ENCODE peak calls at places on chromosomes 3 and 15, in seven cellular contexts. One of them, this sample, is unnamed.

GRCh38 chr3:50322386-50323091 is at the start of gene HYAL2:
- DNase-seq in IMR-90: no peak
- DNase-seq in trophoblast cell: no peak
- DNase-seq in H9: peak
- DNase-seq in mesenchymal stem cell: no peak
- DNase-seq in mesendoderm: peak
- DNase-seq in neuronal stem cell: no peak
- DNase-seq in this sample: no peak

GRCh38 chr15:70203981-70204560 is 106.4 kb upstream of the TLE3 start:
- DNase-seq in IMR-90: no peak
- DNase-seq in neuronal stem cell: no peak
- DNase-seq in trophoblast cell: peak
- DNase-seq in mesenchymal stem cell: no peak
- DNase-seq in mesendoderm: peak
- DNase-seq in H9: no peak
- DNase-seq in this sample: no peak

GRCh38 chr15:40323239-40323952 is at the start of gene INAFM2:
- DNase-seq in mesendoderm: peak
- DNase-seq in trophoblast cell: peak
- DNase-seq in neuronal stem cell: peak
- DNase-seq in IMR-90: peak
- DNase-seq in mesenchymal stem cell: peak
- DNase-seq in H9: peak
- DNase-seq in this sample: peak

GRCh38 chr3:187696036-187696435 is 6.3 kb downstream of the RTP2 start:
- DNase-seq in mesendoderm: no peak
- DNase-seq in mesenchymal stem cell: no peak
- DNase-seq in trophoblast cell: peak
- DNase-seq in H9: no peak
- DNase-seq in neuronal stem cell: no peak
- DNase-seq in IMR-90: no peak
- DNase-seq in this sample: no peak

GRCh38 chr15:89835190-89835564 is 20.5 kb upstream of the ANPEP start:
- DNase-seq in mesenchymal stem cell: no peak
- DNase-seq in mesendoderm: no peak
- DNase-seq in H9: no peak
- DNase-seq in IMR-90: no peak
- DNase-seq in neuronal stem cell: no peak
- DNase-seq in trophoblast cell: no peak
- DNase-seq in this sample: no peak

GRCh38 chr3:158717576-158717975 is 14.7 kb downstream of the RARRES1 start:
- DNase-seq in mesenchymal stem cell: no peak
- DNase-seq in mesendoderm: no peak
- DNase-seq in H9: no peak
- DNase-seq in trophoblast cell: no peak
- DNase-seq in IMR-90: no peak
- DNase-seq in neuronal stem cell: no peak
- DNase-seq in this sample: no peak

GRCh38 chr15:65249641-65250040 is 37.0 kb downstream of the PARP16 start:
- DNase-seq in trophoblast cell: no peak
- DNase-seq in neuronal stem cell: no peak
- DNase-seq in IMR-90: peak
- DNase-seq in mesendoderm: no peak
- DNase-seq in H9: no peak
- DNase-seq in mesenchymal stem cell: no peak
- DNase-seq in this sample: no peak

GRCh38 chr15:96345560-96346389 is 15.3 kb downstream of the NR2F2 start:
- DNase-seq in H9: peak
- DNase-seq in neuronal stem cell: no peak
- DNase-seq in IMR-90: peak
- DNase-seq in mesenchymal stem cell: peak
- DNase-seq in mesendoderm: peak
- DNase-seq in trophoblast cell: no peak
- DNase-seq in this sample: no peak

GRCh38 chr15:41796457-41796856 is 22.2 kb downstream of the MAPKBP1 start:
- DNase-seq in trophoblast cell: peak
- DNase-seq in IMR-90: peak
- DNase-seq in neuronal stem cell: no peak
- DNase-seq in H9: no peak
- DNase-seq in mesenchymal stem cell: no peak
- DNase-seq in mesendoderm: no peak
- DNase-seq in this sample: no peak

GRCh38 chr3:113764698-113765097 is 17.9 kb downstream of the ATP6V1A start:
- DNase-seq in IMR-90: no peak
- DNase-seq in mesenchymal stem cell: no peak
- DNase-seq in H9: no peak
- DNase-seq in neuronal stem cell: no peak
- DNase-seq in mesendoderm: peak
- DNase-seq in trophoblast cell: no peak
- DNase-seq in this sample: no peak

GRCh38 chr3:143998266-143998665 is 26.6 kb downstream of the DIPK2A start:
- DNase-seq in mesenchymal stem cell: peak
- DNase-seq in H9: no peak
- DNase-seq in mesendoderm: no peak
- DNase-seq in trophoblast cell: peak
- DNase-seq in neuronal stem cell: no peak
- DNase-seq in IMR-90: peak
- DNase-seq in this sample: no peak

GRCh38 chr3:40313975-40314860 is 4.7 kb downstream of the EIF1B start:
- DNase-seq in IMR-90: no peak
- DNase-seq in H9: no peak
- DNase-seq in neuronal stem cell: no peak
- DNase-seq in mesendoderm: no peak
- DNase-seq in trophoblast cell: no peak
- DNase-seq in mesenchymal stem cell: no peak
- DNase-seq in this sample: no peak

GRCh38 chr3:59809016-59809415 is 759.2 kb upstream of the CFAP20DC start:
- DNase-seq in mesendoderm: peak
- DNase-seq in H9: no peak
- DNase-seq in IMR-90: peak
- DNase-seq in neuronal stem cell: no peak
- DNase-seq in mesenchymal stem cell: peak
- DNase-seq in trophoblast cell: no peak
- DNase-seq in this sample: no peak

GRCh38 chr3:157071744-157072525 is 88.0 kb downstream of the CCNL1 start:
- DNase-seq in IMR-90: no peak
- DNase-seq in H9: no peak
- DNase-seq in mesenchymal stem cell: no peak
- DNase-seq in mesendoderm: no peak
- DNase-seq in trophoblast cell: no peak
- DNase-seq in neuronal stem cell: no peak
- DNase-seq in this sample: no peak

GRCh38 chr15:23566070-23567050 is 886 bp downstream of the MKRN3 start:
- DNase-seq in mesenchymal stem cell: no peak
- DNase-seq in mesendoderm: no peak
- DNase-seq in neuronal stem cell: no peak
- DNase-seq in H9: no peak
- DNase-seq in IMR-90: no peak
- DNase-seq in trophoblast cell: peak
- DNase-seq in this sample: no peak

GRCh38 chr3:64900916-64901903 is 213.4 kb upstream of the ADAMTS9 start:
- DNase-seq in trophoblast cell: no peak
- DNase-seq in IMR-90: peak
- DNase-seq in mesenchymal stem cell: no peak
- DNase-seq in H9: no peak
- DNase-seq in neuronal stem cell: no peak
- DNase-seq in mesendoderm: no peak
- DNase-seq in this sample: no peak

GRCh38 chr3:65751123-65751700 is 287.5 kb downstream of the MAGI1 start:
- DNase-seq in IMR-90: peak
- DNase-seq in H9: peak
- DNase-seq in mesenchymal stem cell: peak
- DNase-seq in mesendoderm: peak
- DNase-seq in neuronal stem cell: peak
- DNase-seq in trophoblast cell: no peak
- DNase-seq in this sample: peak

DNA sequence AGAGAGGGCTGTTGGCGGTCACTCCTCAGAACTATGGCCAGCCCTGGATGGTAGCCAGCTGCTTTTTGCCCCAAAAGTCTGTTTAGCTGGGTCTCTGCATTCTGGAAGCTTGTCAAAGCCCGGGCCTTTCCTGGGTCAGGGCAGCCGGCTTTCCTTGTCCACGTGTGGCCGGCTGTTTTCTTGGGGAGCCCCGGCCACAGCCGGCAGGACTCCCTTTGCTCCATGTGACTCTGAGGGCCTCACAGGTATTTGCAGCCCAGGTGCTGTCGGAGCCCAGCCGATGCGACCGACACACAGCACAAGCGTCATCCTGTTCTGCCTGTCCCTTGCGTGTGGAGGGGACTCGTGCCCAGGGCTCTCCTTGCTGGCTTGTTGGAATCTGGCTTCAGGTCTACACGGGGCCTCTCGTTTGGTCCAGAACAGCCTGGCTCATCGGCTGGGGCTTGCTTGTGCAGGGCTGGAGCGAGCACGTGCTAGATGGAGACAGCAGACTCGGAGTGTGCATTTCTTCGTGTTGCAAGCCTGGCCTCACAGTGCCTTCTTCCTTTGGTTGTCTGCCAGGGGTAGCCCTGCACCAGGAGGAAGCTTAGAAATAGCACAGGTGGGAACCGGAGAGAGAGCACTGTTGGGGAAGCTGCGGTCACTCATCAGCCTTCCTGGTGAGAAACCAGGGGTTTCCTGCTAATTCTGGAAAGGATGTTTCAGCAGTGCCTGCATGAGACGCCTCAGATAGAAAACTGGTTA is 51.4 kb downstream of the PGPEP1L start:
- DNase-seq in mesendoderm: no peak
- DNase-seq in mesenchymal stem cell: no peak
- DNase-seq in trophoblast cell: no peak
- DNase-seq in neuronal stem cell: no peak
- DNase-seq in IMR-90: no peak
- DNase-seq in H9: no peak
- DNase-seq in this sample: no peak
- H2BK120ac ChIP-seq in mesendoderm: no peak
- H2BK120ac ChIP-seq in mesenchymal stem cell: no peak
- H2BK120ac ChIP-seq in trophoblast cell: no peak
- H2BK120ac ChIP-seq in neuronal stem cell: no peak
- H2BK120ac ChIP-seq in IMR-90: peak
- H2BK120ac ChIP-seq in H9: no peak
- H2BK120ac ChIP-seq in this sample: no peak

DNA sequence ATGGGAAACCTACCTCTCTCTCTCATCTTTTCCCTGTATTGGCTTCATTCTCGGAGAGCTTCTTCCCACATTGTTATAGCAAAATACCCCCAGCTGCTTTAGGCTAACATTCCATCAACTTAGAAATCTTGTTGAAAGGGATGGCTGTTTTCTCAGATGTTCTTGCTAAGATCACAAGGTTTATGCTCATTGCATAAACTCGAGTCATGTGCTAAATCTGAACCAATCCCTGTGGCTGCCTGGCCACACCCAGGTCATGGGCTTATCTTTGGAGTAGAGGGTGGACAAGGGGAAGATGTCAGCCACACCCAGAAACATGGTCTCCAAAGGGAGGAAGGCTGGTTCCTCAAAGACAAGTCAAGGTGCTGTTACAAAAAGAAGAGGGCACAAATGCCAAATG is 150.6 kb upstream of the UMPS start:
- DNase-seq in IMR-90: no peak
- DNase-seq in mesendoderm: no peak
- DNase-seq in H9: no peak
- DNase-seq in neuronal stem cell: no peak
- DNase-seq in trophoblast cell: no peak
- DNase-seq in mesenchymal stem cell: no peak
- DNase-seq in this sample: no peak
- H2BK120ac ChIP-seq in IMR-90: no peak
- H2BK120ac ChIP-seq in mesendoderm: no peak
- H2BK120ac ChIP-seq in H9: no peak
- H2BK120ac ChIP-seq in neuronal stem cell: no peak
- H2BK120ac ChIP-seq in trophoblast cell: no peak
- H2BK120ac ChIP-seq in mesenchymal stem cell: no peak
- H2BK120ac ChIP-seq in this sample: no peak

GRCh38 chr3:69210068-69210730 is 87.8 kb upstream of the LMOD3 start:
- DNase-seq in neuronal stem cell: no peak
- DNase-seq in trophoblast cell: no peak
- DNase-seq in H9: no peak
- DNase-seq in mesenchymal stem cell: no peak
- DNase-seq in mesendoderm: no peak
- DNase-seq in IMR-90: no peak
- DNase-seq in this sample: no peak

GRCh38 chr3:69214241-69214640 is 91.8 kb upstream of the LMOD3 start:
- DNase-seq in IMR-90: no peak
- DNase-seq in neuronal stem cell: no peak
- DNase-seq in H9: no peak
- DNase-seq in mesenchymal stem cell: no peak
- DNase-seq in mesendoderm: no peak
- DNase-seq in trophoblast cell: no peak
- DNase-seq in this sample: no peak

GRCh38 chr3:69209413-69209812 is 87.0 kb upstream of the LMOD3 start:
- DNase-seq in IMR-90: no peak
- DNase-seq in mesenchymal stem cell: no peak
- DNase-seq in mesendoderm: no peak
- DNase-seq in trophoblast cell: no peak
- DNase-seq in H9: no peak
- DNase-seq in neuronal stem cell: no peak
- DNase-seq in this sample: no peak

GRCh38 chr3:69216981-69217380 is 94.6 kb upstream of the LMOD3 start:
- DNase-seq in mesendoderm: no peak
- DNase-seq in H9: no peak
- DNase-seq in mesenchymal stem cell: no peak
- DNase-seq in trophoblast cell: no peak
- DNase-seq in IMR-90: no peak
- DNase-seq in neuronal stem cell: no peak
- DNase-seq in this sample: no peak

GRCh38 chr3:69212411-69213160 is 90.2 kb upstream of the LMOD3 start:
- DNase-seq in IMR-90: peak
- DNase-seq in mesendoderm: no peak
- DNase-seq in neuronal stem cell: no peak
- DNase-seq in mesenchymal stem cell: peak
- DNase-seq in trophoblast cell: no peak
- DNase-seq in H9: no peak
- DNase-seq in this sample: no peak
- H2BK120ac ChIP-seq in IMR-90: no peak
- H2BK120ac ChIP-seq in mesendoderm: no peak
- H2BK120ac ChIP-seq in neuronal stem cell: no peak
- H2BK120ac ChIP-seq in mesenchymal stem cell: no peak
- H2BK120ac ChIP-seq in trophoblast cell: no peak
- H2BK120ac ChIP-seq in H9: no peak
- H2BK120ac ChIP-seq in this sample: no peak

DNA sequence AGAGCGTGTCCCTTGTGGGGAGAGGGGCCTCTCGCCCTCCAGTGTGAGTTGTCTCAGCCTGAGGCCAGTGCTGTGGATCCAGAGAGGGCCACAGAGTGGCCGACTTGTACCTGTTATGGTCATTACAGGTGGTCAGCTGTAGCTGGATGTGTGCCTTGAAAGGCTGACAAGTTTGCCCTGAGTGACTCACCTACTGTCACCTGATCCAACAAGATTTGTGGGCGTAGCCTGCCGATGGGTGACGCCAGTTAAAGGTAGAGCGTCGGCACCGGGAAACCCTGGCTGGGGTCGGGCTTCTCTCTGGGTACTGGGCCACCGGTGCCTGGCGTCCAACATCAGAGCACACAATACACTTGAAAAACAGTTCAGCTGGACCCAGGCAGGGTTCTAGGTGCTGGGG is 2.8 kb upstream of the ISG20 start:
- DNase-seq in IMR-90: no peak
- DNase-seq in mesendoderm: peak
- DNase-seq in mesenchymal stem cell: no peak
- DNase-seq in trophoblast cell: peak
- DNase-seq in H9: peak
- DNase-seq in neuronal stem cell: no peak
- DNase-seq in this sample: no peak
- H2BK120ac ChIP-seq in IMR-90: no peak
- H2BK120ac ChIP-seq in mesendoderm: no peak
- H2BK120ac ChIP-seq in mesenchymal stem cell: peak
- H2BK120ac ChIP-seq in trophoblast cell: no peak
- H2BK120ac ChIP-seq in H9: no peak
- H2BK120ac ChIP-seq in neuronal stem cell: no peak
- H2BK120ac ChIP-seq in this sample: no peak